ENCODE peak calls at places on chromosomes 6 and 20, in six cellular contexts. T is body of pancreas, C is endodermal cell, N is cardiac muscle cell, V is transverse colon, E is mammary epithelial cell. O is an unnamed sample. For H3K4me1 and H3K27me3, the result is how much of the 10 kb centered on the place peaks cover.

GRCh38 chr6:27478141-27478705 is 5.3 kb upstream of the ZNF184 start:
- DNase-seq in C (no peak), T (no peak), E (peak), N (peak), V (no peak), O (no peak)

GRCh38 chr6:29943053-29943966 is 978 bp downstream of the HLA-A start:
- DNase-seq in C (peak), E (no peak), V (peak), N (no peak), T (no peak), O (peak)

GRCh38 chr6:123745877-123746276 is 57.8 kb upstream of the NKAIN2 start:
- DNase-seq in N (peak), V (no peak), E (peak), C (no peak), T (no peak), O (no peak)

GRCh38 chr6:149499066-149499465 is 14.3 kb upstream of the ZC3H12D start:
- DNase-seq in T (no peak), C (no peak), N (peak), E (peak), V (no peak), O (no peak)

GRCh38 chr6:88380618-88381288 is 214.6 kb upstream of the CNR1 start:
- DNase-seq in C (no peak), N (no peak), E (no peak), T (no peak), V (no peak), O (no peak)

GRCh38 chr6:1202201-1202600 is 109.7 kb upstream of the FOXQ1 start:
- DNase-seq in E (no peak), T (no peak), N (no peak), C (peak), V (no peak), O (no peak)

GRCh38 chr20:3798908-3799248 is 2.8 kb downstream of the CDC25B start:
- DNase-seq in C (no peak), N (no peak), V (no peak), E (no peak), T (no peak), O (no peak)

GRCh38 chr6:134175532-134176282 is 123.3 kb upstream of the SLC2A12 start:
- DNase-seq in N (peak), C (peak), E (peak), V (peak), T (peak), O (peak)

GRCh38 chr20:51046021-51046985 is 23.4 kb upstream of the KCNG1 start:
- DNase-seq in C (no peak), E (no peak), N (no peak), T (no peak), V (no peak), O (no peak)

GRCh38 chr6:32105433-32105832 is 3.7 kb downstream of the TNXB start:
- DNase-seq in E (no peak), N (no peak), V (no peak), C (peak), T (no peak), O (no peak)

GRCh38 chr6:109379706-109380105 is 2.6 kb downstream of the CD164 start:
- DNase-seq in E (no peak), N (no peak), V (no peak), C (no peak), T (no peak), O (no peak)

GRCh38 chr20:18676366-18676765 is 88.5 kb downstream of the DTD1 start:
- DNase-seq in T (no peak), C (no peak), V (no peak), N (no peak), E (no peak), O (no peak)

GRCh38 chr6:45637056-45637455 is 259.3 kb upstream of the SUPT3H start:
- DNase-seq in N (no peak), V (no peak), E (no peak), C (no peak), T (no peak), O (no peak)

GRCh38 chr6:142794424-142794823 is 150.6 kb downstream of the HIVEP2 start:
- DNase-seq in E (no peak), T (no peak), C (no peak), V (no peak), N (no peak), O (no peak)

GRCh38 chr6:24500683-24501082 is 5.9 kb downstream of the ALDH5A1 start:
- DNase-seq in T (no peak), E (no peak), C (no peak), V (no peak), N (no peak), O (no peak)

GRCh38 chr20:64038579-64039292 is 2.8 kb downstream of the C20orf204 start:
- DNase-seq in N (peak), V (peak), E (peak), T (peak), C (peak), O (peak)

DNA sequence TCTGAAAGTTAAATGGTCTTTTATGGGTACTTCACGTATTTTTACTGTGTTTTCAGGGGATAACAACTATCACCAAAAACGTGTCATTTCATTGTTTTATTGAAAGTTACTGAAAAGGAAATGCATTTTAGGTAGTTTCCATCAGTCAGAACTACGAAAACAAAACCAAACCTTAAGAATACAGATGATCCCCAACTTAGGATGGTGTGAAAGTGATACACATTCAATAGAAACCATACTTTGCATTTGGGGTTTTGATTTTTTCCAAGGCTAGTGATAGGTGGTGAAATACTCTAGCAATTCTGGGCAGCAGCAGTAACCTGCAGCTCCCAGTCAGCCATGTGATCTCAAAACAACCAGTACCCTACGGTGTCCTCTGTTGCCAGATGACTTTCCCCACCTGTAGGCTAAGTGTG is 25.9 kb upstream of the EFHC1 start:
- DNase-seq in V (no peak), N (no peak), C (no peak), T (no peak), E (no peak), O (no peak)
- H3K4me1 ChIP-seq in V (under half), N (under half), C (under half), T (under half), E (under half), O (under half)

GRCh38 chr20:57266251-57267157 is at the start of gene BMP7:
- DNase-seq in C (peak), E (peak), V (no peak), T (no peak), N (no peak), O (no peak)
- H3K27me3 ChIP-seq in C (under half), E (under half), V (half or more), T (under half), N (under half), O (under half)

DNA sequence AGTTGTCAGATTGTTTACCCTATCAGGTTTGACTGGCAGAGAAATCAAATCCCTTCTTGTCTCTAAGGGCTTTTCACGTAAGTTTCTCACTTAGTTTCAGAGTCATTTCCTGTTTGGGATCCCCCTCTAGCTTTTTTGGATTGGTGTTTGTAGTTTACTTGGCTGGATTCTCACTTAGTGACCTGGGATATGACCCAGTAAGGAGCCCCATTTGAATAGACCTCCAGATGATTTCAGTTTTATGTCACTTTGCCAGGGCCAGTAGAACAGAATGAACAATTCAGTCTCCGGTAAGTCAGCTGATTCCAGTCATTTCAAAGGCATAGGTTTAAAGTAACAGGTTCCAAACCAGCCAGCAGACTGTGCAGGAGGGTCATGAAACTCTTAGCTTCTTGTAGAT is 8.2 kb downstream of the FAM135A start:
- DNase-seq in V (no peak), E (no peak), C (no peak), T (no peak), N (no peak), O (no peak)
- H3K27ac ChIP-seq in V (no peak), E (no peak), C (no peak), T (no peak), N (no peak), O (no peak)

GRCh38 chr6:161413361-161413771 is 139.5 kb upstream of the AGPAT4 start:
- DNase-seq in V (no peak), E (no peak), N (no peak), T (no peak), C (no peak), O (no peak)
- H3K4me1 ChIP-seq in V (under half), E (under half), N (under half), T (under half), C (under half), O (under half)

DNA sequence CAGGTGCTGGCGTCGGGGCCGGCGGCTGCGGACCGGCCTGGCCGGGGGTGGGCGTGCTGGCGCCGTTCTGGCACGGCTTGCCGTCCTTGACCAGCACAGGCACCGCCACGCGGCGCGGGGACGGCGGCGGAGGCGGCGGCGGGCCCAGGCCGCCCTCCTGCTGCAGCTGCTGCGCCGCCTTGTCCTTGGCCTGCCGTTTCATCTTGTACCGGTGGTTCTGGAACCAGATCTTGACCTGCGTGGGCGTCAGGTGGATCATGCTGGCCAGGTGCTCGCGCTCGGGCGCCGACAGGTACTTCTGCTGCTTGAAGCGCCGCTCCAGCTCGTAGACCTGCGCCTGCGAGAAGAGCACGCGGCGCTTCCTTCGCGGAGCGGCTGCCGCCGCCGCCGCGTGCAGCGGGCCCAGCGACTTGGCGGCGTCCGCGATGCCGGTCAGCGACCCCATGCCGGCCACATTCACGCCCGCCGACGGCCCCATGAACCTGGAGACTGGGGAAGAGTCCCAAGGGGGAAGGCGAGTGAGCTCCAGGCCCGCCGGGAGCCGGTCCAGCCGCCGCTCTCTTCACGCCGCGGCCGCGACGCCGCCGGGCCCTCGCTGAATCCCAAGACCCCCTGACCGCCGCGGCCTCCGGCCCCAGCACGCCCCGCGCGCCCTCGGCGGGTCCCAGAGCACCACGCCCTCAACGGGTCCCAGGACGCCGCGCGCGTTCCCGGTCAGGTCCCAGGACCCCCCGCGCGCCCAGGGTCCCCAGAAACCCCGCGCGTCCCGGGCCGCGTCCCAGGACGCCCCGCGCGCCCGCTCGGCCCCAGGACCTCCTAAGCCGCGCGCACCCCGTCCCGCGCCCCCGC is 1.1 kb downstream of the NKX2-4 start:
- DNase-seq in V (no peak), E (peak), T (peak), N (no peak), C (peak), O (no peak)
- H3K27me3 ChIP-seq in V (half or more), E (under half), T (under half), N (half or more), C (half or more), O (under half)

GRCh38 chr20:49913399-49914047 is 1.8 kb downstream of the SPATA2 start:
- DNase-seq in E (no peak), N (peak), T (no peak), V (no peak), C (no peak), O (no peak)

GRCh38 chr20:49915118-49915379 is 280 bp downstream of the SPATA2 start:
- DNase-seq in E (no peak), N (no peak), V (no peak), C (no peak), T (no peak), O (no peak)

GRCh38 chr20:49914310-49915117 is 815 bp downstream of the SPATA2 start:
- DNase-seq in N (no peak), C (peak), V (no peak), T (peak), E (peak), O (peak)

GRCh38 chr20:49916146-49917002 is 1.0 kb upstream of the SPATA2 start:
- DNase-seq in N (no peak), C (peak), V (peak), T (peak), E (peak), O (peak)

DNA sequence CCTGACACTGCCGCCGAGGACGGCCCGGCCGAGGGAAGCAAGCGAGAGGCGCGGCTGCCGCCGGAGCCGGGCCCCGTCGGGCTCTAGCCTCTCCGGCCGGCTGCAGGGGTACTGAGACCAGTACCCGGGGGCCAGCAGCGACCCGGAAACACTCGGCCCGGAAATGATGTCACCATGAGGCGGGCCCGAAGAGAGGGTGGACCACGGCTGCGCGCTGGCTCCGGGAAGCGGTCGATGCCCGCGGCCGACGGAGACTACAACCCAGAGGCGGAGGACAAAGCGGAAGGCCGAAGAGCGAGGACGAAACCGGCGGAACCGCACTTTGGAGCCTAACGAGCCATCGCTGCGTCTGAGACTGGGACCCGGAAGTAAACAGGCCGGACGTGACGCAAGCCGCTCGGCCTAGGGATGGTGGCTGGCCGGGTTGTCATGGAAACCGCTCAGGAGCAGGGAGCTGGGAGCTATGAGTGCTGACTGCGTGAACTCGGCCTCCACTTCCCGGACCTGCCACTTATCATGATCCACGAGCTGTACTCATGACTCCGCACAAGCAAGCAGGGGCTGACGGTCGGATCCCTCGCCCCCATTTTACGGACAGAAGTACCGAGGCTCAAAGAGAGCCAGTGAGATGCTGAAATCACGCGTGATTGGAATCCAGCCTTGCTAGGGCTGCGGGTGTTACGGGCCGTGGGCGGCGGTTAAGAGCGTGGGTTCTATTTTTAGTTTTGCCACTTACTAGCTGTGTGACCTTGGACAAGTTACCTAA is at the start of gene SPATA2:
- DNase-seq in E (peak), V (peak), C (peak), T (peak), N (peak), O (peak)
- H3K27ac ChIP-seq in E (peak), V (peak), C (peak), T (peak), N (peak), O (peak)

DNA sequence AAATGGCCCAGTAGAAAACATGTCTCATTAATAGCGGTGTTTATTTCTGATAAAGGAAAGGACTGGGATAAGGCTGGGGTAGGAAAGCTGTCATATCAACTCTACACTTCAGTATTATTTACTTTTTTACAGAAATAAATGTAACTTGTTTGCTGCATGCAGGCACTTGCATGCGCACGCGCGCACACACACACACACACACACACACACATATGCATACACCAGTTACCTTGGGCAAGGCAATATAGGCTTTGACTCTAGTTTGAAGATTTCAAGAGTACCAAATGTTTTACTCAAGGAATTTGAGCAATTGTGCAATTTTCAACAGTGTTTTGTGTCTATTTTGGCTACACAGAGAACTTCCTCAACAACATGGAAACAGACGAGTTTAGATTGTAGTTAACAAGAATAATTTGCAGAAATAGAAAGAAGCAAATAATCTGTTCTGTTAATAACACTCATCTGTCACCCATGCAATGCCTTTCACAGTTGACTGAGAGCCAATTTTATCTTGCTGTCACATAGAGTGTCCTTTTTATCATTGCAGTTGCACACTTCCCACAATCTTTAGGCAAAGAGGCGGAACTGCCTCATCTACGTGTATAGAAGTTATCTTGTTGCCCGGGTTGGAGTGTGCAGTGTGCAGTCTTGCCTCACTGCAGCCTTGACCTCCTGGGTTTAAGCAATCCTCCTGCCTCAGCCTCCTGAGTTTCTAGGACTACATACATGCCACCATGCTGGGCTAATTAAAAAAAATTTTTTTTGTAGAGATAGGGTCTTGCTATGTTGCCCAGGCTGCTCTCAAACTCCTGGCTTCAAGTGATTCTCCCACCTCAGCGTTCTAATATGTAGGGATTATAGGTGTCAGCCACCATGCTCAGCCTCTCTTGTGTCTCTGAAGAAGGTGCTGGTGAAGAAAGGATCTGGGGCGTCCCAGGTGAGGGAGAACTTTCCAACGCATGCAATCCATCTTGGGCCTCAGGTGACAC is 74.8 kb upstream of the SHLD1 start:
- DNase-seq in E (no peak), C (no peak), N (peak), V (no peak), T (peak), O (no peak)
- H3K4me1 ChIP-seq in E (under half), C (under half), N (under half), V (under half), T (under half), O (under half)

GRCh38 chr6:167292301-167293087 is 1.4 kb downstream of the UNC93A start:
- DNase-seq in E (no peak), N (no peak), C (no peak), V (no peak), T (no peak), O (no peak)

GRCh38 chr6:167293088-167293589 is 2.0 kb downstream of the UNC93A start:
- DNase-seq in T (no peak), N (no peak), E (no peak), C (no peak), V (no peak), O (no peak)

GRCh38 chr6:167294241-167294640 is 3.1 kb downstream of the UNC93A start:
- DNase-seq in N (no peak), E (no peak), V (no peak), C (no peak), T (no peak), O (no peak)

GRCh38 chr6:167294651-167295494 is 3.8 kb downstream of the UNC93A start:
- DNase-seq in T (no peak), N (no peak), E (no peak), V (no peak), C (no peak), O (no peak)

GRCh38 chr6:167293590-167294091 is 2.5 kb downstream of the UNC93A start:
- DNase-seq in C (no peak), N (no peak), T (no peak), V (no peak), E (no peak), O (no peak)
- H3K27me3 ChIP-seq in C (under half), N (under half), T (under half), V (under half), E (under half), O (under half)

GRCh38 chr6:52507557-52508260 is 69.2 kb downstream of the TRAM2 start:
- DNase-seq in N (peak), T (peak), V (no peak), E (peak), C (no peak), O (no peak)
- H3K27ac ChIP-seq in N (no peak), T (no peak), V (no peak), E (no peak), C (no peak), O (no peak)

GRCh38 chr6:35195120-35195780 is 18.5 kb upstream of the SCUBE3 start:
- DNase-seq in C (no peak), N (no peak), V (no peak), E (peak), T (no peak), O (no peak)

GRCh38 chr6:35194390-35194789 is 19.4 kb upstream of the SCUBE3 start:
- DNase-seq in N (no peak), E (no peak), V (no peak), T (no peak), C (no peak), O (no peak)

GRCh38 chr6:35199866-35200265 is 13.9 kb upstream of the SCUBE3 start:
- DNase-seq in E (no peak), V (no peak), C (no peak), N (no peak), T (no peak), O (no peak)

GRCh38 chr6:35192301-35192860 is 21.4 kb upstream of the SCUBE3 start:
- DNase-seq in N (no peak), C (no peak), E (no peak), T (no peak), V (no peak), O (no peak)

GRCh38 chr6:35197196-35197595 is 16.6 kb upstream of the SCUBE3 start:
- DNase-seq in E (peak), N (no peak), T (no peak), C (no peak), V (no peak), O (no peak)
- H3K4me1 ChIP-seq in E (under half), N (under half), T (under half), C (under half), V (under half), O (under half)